ENCODE peak calls at places on chromosome 12, in seven cellular contexts. One of them, this sample, is unnamed.

GRCh38 chr12:47237751-47238211 is 158.0 kb upstream of the AMIGO2 start:
- DNase-seq in uterus: no peak
- DNase-seq in GM20000: no peak
- DNase-seq in heart left ventricle: no peak
- DNase-seq in colonic mucosa: no peak
- DNase-seq in osteocyte: no peak
- DNase-seq in heart right ventricle: no peak
- DNase-seq in this sample: no peak

GRCh38 chr12:67062193-67062592 is 207.0 kb upstream of the CAND1 start:
- DNase-seq in uterus: no peak
- DNase-seq in GM20000: no peak
- DNase-seq in heart left ventricle: no peak
- DNase-seq in colonic mucosa: no peak
- DNase-seq in osteocyte: no peak
- DNase-seq in heart right ventricle: no peak
- DNase-seq in this sample: no peak

GRCh38 chr12:113127791-113128199 is 7.8 kb downstream of the RASAL1 start:
- DNase-seq in uterus: no peak
- DNase-seq in GM20000: no peak
- DNase-seq in heart left ventricle: no peak
- DNase-seq in colonic mucosa: no peak
- DNase-seq in osteocyte: no peak
- DNase-seq in heart right ventricle: no peak
- DNase-seq in this sample: no peak

GRCh38 chr12:31405021-31405420 is 79.1 kb upstream of the SINHCAF start:
- DNase-seq in uterus: no peak
- DNase-seq in GM20000: no peak
- DNase-seq in heart left ventricle: no peak
- DNase-seq in colonic mucosa: no peak
- DNase-seq in osteocyte: no peak
- DNase-seq in heart right ventricle: no peak
- DNase-seq in this sample: peak; percentile 16

GRCh38 chr12:108369736-108370396 is 30.8 kb upstream of the CMKLR1 start:
- DNase-seq in uterus: no peak
- DNase-seq in GM20000: no peak
- DNase-seq in heart left ventricle: no peak
- DNase-seq in colonic mucosa: no peak
- DNase-seq in osteocyte: no peak
- DNase-seq in heart right ventricle: no peak
- DNase-seq in this sample: no peak

GRCh38 chr12:74747305-74747704 is 209.7 kb downstream of the ATXN7L3B start:
- DNase-seq in uterus: no peak
- DNase-seq in GM20000: no peak
- DNase-seq in heart left ventricle: no peak
- DNase-seq in colonic mucosa: no peak
- DNase-seq in osteocyte: no peak
- DNase-seq in heart right ventricle: no peak
- DNase-seq in this sample: no peak

GRCh38 chr12:1720494-1720893 is 29.6 kb downstream of the ADIPOR2 start:
- DNase-seq in uterus: no peak
- DNase-seq in GM20000: no peak
- DNase-seq in heart left ventricle: no peak
- DNase-seq in colonic mucosa: no peak
- DNase-seq in osteocyte: no peak
- DNase-seq in heart right ventricle: no peak
- DNase-seq in this sample: no peak

GRCh38 chr12:8154526-8154925 is 2.3 kb upstream of the ZNF705A start:
- DNase-seq in uterus: no peak
- DNase-seq in GM20000: no peak
- DNase-seq in heart left ventricle: no peak
- DNase-seq in colonic mucosa: no peak
- DNase-seq in osteocyte: no peak
- DNase-seq in heart right ventricle: no peak
- DNase-seq in this sample: no peak

GRCh38 chr12:52168019-52168717 is 23.6 kb downstream of the KRT80 start:
- DNase-seq in uterus: no peak
- DNase-seq in GM20000: no peak
- DNase-seq in heart left ventricle: peak; percentile 61
- DNase-seq in colonic mucosa: no peak
- DNase-seq in osteocyte: no peak
- DNase-seq in heart right ventricle: peak; percentile 37
- DNase-seq in this sample: no peak

GRCh38 chr12:86265329-86265695 is 9.1 kb upstream of the MGAT4C start:
- DNase-seq in uterus: no peak
- DNase-seq in GM20000: no peak
- DNase-seq in heart left ventricle: no peak
- DNase-seq in colonic mucosa: no peak
- DNase-seq in osteocyte: no peak
- DNase-seq in heart right ventricle: no peak
- DNase-seq in this sample: no peak

GRCh38 chr12:119302334-119303132 is 32.0 kb upstream of the CCDC60 start:
- DNase-seq in uterus: no peak
- DNase-seq in GM20000: no peak
- DNase-seq in heart left ventricle: no peak
- DNase-seq in colonic mucosa: no peak
- DNase-seq in osteocyte: no peak
- DNase-seq in heart right ventricle: no peak
- DNase-seq in this sample: no peak
- TF ChIP-seq CTCF in uterus: no peak
- TF ChIP-seq CTCF in GM20000: no peak
- TF ChIP-seq CTCF in heart left ventricle: no peak
- TF ChIP-seq CTCF in colonic mucosa: no peak
- TF ChIP-seq CTCF in osteocyte: no peak
- TF ChIP-seq CTCF in heart right ventricle: no peak
- TF ChIP-seq CTCF in this sample: peak; percentile 20

GRCh38 chr12:42099433-42099832 is 45.2 kb downstream of the GXYLT1 start:
- DNase-seq in uterus: no peak
- DNase-seq in GM20000: no peak
- DNase-seq in heart left ventricle: no peak
- DNase-seq in colonic mucosa: no peak
- DNase-seq in osteocyte: no peak
- DNase-seq in heart right ventricle: no peak
- DNase-seq in this sample: no peak

GRCh38 chr12:42103155-42103554 is 41.5 kb downstream of the GXYLT1 start:
- DNase-seq in uterus: no peak
- DNase-seq in GM20000: no peak
- DNase-seq in heart left ventricle: no peak
- DNase-seq in colonic mucosa: no peak
- DNase-seq in osteocyte: no peak
- DNase-seq in heart right ventricle: no peak
- DNase-seq in this sample: no peak

GRCh38 chr12:42102720-42103119 is 42.0 kb downstream of the GXYLT1 start:
- DNase-seq in uterus: no peak
- DNase-seq in GM20000: no peak
- DNase-seq in heart left ventricle: no peak
- DNase-seq in colonic mucosa: no peak
- DNase-seq in osteocyte: no peak
- DNase-seq in heart right ventricle: no peak
- DNase-seq in this sample: no peak

GRCh38 chr12:42104784-42105183 is 39.9 kb downstream of the GXYLT1 start:
- DNase-seq in uterus: no peak
- DNase-seq in GM20000: no peak
- DNase-seq in heart left ventricle: no peak
- DNase-seq in colonic mucosa: no peak
- DNase-seq in osteocyte: no peak
- DNase-seq in heart right ventricle: no peak
- DNase-seq in this sample: no peak

GRCh38 chr12:42104087-42104486 is 40.6 kb downstream of the GXYLT1 start:
- DNase-seq in uterus: no peak
- DNase-seq in GM20000: no peak
- DNase-seq in heart left ventricle: no peak
- DNase-seq in colonic mucosa: no peak
- DNase-seq in osteocyte: no peak
- DNase-seq in heart right ventricle: no peak
- DNase-seq in this sample: no peak
- TF ChIP-seq CTCF in uterus: no peak
- TF ChIP-seq CTCF in GM20000: no peak
- TF ChIP-seq CTCF in heart left ventricle: no peak
- TF ChIP-seq CTCF in colonic mucosa: no peak
- TF ChIP-seq CTCF in osteocyte: peak; percentile 53
- TF ChIP-seq CTCF in heart right ventricle: peak; percentile 34
- TF ChIP-seq CTCF in this sample: peak; percentile 51

GRCh38 chr12:50132505-50133135 is 20.6 kb downstream of the COX14 start:
- DNase-seq in uterus: no peak
- DNase-seq in GM20000: peak; percentile 37
- DNase-seq in heart left ventricle: no peak
- DNase-seq in colonic mucosa: no peak
- DNase-seq in osteocyte: no peak
- DNase-seq in heart right ventricle: no peak
- DNase-seq in this sample: no peak
- TF ChIP-seq CTCF in uterus: no peak
- TF ChIP-seq CTCF in GM20000: peak; percentile 14
- TF ChIP-seq CTCF in heart left ventricle: peak; percentile 24
- TF ChIP-seq CTCF in colonic mucosa: peak; percentile 59
- TF ChIP-seq CTCF in osteocyte: peak; percentile 69
- TF ChIP-seq CTCF in heart right ventricle: peak; percentile 60
- TF ChIP-seq CTCF in this sample: peak; percentile 82

GRCh38 chr12:114403690-114404450 is 2.1 kb downstream of the TBX5 start:
- DNase-seq in uterus: no peak
- DNase-seq in GM20000: no peak
- DNase-seq in heart left ventricle: peak; percentile 71
- DNase-seq in colonic mucosa: no peak
- DNase-seq in osteocyte: peak; percentile 76
- DNase-seq in heart right ventricle: peak; percentile 53
- DNase-seq in this sample: no peak

GRCh38 chr12:114404451-114405198 is 1.3 kb downstream of the TBX5 start:
- DNase-seq in uterus: no peak
- DNase-seq in GM20000: peak; percentile 20
- DNase-seq in heart left ventricle: peak; percentile 46
- DNase-seq in colonic mucosa: no peak
- DNase-seq in osteocyte: no peak
- DNase-seq in heart right ventricle: no peak
- DNase-seq in this sample: no peak

GRCh38 chr12:114405199-114405448 is 820 bp downstream of the TBX5 start:
- DNase-seq in uterus: no peak
- DNase-seq in GM20000: no peak
- DNase-seq in heart left ventricle: no peak
- DNase-seq in colonic mucosa: no peak
- DNase-seq in osteocyte: no peak
- DNase-seq in heart right ventricle: no peak
- DNase-seq in this sample: no peak

GRCh38 chr12:114401346-114402320 is 4.3 kb downstream of the TBX5 start:
- DNase-seq in uterus: no peak
- DNase-seq in GM20000: no peak
- DNase-seq in heart left ventricle: no peak
- DNase-seq in colonic mucosa: no peak
- DNase-seq in osteocyte: no peak
- DNase-seq in heart right ventricle: no peak
- DNase-seq in this sample: no peak

DNA sequence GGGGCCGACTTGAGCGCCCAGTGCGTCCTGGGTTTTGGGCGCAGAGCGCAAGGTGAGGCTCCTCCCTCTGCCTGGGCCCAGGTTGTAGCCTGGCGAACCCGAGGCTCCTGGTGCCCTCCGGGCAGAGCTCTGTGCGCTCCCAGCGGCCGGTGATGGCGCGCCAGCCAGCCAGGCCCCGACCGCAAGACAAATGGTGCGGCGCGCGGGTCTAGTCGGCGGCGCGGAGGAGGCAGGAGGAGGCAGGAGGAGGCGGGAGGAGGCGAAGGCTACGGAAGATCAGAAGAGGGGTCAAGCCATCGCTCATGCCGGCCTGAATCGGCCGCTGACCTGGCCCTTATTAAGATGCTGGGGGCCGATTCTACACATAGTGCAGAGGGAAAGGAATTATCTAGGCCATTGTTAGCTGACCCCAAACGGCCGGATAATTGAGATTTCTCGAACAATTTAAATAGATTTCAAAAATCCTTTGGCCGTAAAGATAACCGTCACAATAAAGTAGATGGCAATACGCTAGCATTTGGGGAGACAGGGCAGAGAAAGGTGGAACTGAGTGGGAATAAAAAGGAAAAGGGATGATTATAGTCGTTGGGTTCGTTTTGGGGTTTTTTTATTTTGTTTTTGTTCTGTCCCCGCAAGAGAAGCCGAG is 2.8 kb downstream of the TBX5 start:
- DNase-seq in uterus: no peak
- DNase-seq in GM20000: no peak
- DNase-seq in heart left ventricle: peak; percentile 73
- DNase-seq in colonic mucosa: no peak
- DNase-seq in osteocyte: peak; percentile 75
- DNase-seq in heart right ventricle: peak; percentile 19
- DNase-seq in this sample: no peak
- TF ChIP-seq CTCF in uterus: no peak
- TF ChIP-seq CTCF in GM20000: no peak
- TF ChIP-seq CTCF in heart left ventricle: peak; percentile 23
- TF ChIP-seq CTCF in colonic mucosa: no peak
- TF ChIP-seq CTCF in osteocyte: no peak
- TF ChIP-seq CTCF in heart right ventricle: no peak
- TF ChIP-seq CTCF in this sample: peak; percentile 67

DNA sequence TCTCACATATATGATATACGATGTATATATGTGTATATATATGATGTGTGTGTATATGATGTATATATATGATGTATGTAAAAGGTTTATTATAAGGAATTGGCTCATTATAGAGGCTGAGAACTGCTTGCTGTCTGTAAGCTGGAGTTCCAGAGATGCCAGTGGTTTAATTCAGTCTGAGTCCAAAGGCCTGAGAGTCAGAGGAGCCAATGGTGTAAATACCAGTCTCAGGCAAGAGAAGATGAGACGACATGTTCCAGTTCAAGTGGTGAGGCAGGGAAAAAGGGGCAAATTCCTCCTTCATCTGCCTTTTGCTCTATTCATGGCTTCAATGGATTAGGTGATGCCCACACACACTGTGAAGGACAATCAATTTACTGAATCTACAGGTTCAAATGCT is 17.1 kb upstream of the STYK1 start:
- DNase-seq in uterus: no peak
- DNase-seq in GM20000: no peak
- DNase-seq in heart left ventricle: no peak
- DNase-seq in colonic mucosa: no peak
- DNase-seq in osteocyte: no peak
- DNase-seq in heart right ventricle: no peak
- DNase-seq in this sample: no peak
- TF ChIP-seq CTCF in uterus: no peak
- TF ChIP-seq CTCF in GM20000: no peak
- TF ChIP-seq CTCF in heart left ventricle: no peak
- TF ChIP-seq CTCF in colonic mucosa: no peak
- TF ChIP-seq CTCF in osteocyte: no peak
- TF ChIP-seq CTCF in heart right ventricle: no peak
- TF ChIP-seq CTCF in this sample: no peak